ENCODE peak calls at places on chromosomes 6 and 20, in seven cellular contexts. One of them, this sample, is unnamed.

GRCh38 chr6:33690766-33691165 is 20.7 kb downstream of the UQCC2 start:
- DNase-seq in CD4-positive, alpha-beta memory T cell: no peak
- DNase-seq in occipital lobe: no peak
- DNase-seq in COR-L47: no peak
- DNase-seq in left ventricle myocardium superior: no peak
- DNase-seq in mesothelial cell of epicardium: no peak
- DNase-seq in prostate gland: no peak
- DNase-seq in this sample: no peak

GRCh38 chr20:41003143-41003932 is 25.3 kb upstream of the TOP1 start:
- DNase-seq in occipital lobe: no peak
- DNase-seq in mesothelial cell of epicardium: no peak
- DNase-seq in COR-L47: no peak
- DNase-seq in left ventricle myocardium superior: peak; percentile 55
- DNase-seq in CD4-positive, alpha-beta memory T cell: peak; percentile 76
- DNase-seq in prostate gland: peak; percentile 82
- DNase-seq in this sample: no peak

GRCh38 chr20:3248167-3248992 is 9.4 kb upstream of the SLC4A11 start:
- DNase-seq in CD4-positive, alpha-beta memory T cell: no peak
- DNase-seq in mesothelial cell of epicardium: no peak
- DNase-seq in left ventricle myocardium superior: peak; percentile 68
- DNase-seq in prostate gland: no peak
- DNase-seq in occipital lobe: no peak
- DNase-seq in COR-L47: no peak
- DNase-seq in this sample: peak; percentile 16

GRCh38 chr6:162829013-162829742 is 101.4 kb downstream of the PACRG start:
- DNase-seq in COR-L47: no peak
- DNase-seq in occipital lobe: no peak
- DNase-seq in CD4-positive, alpha-beta memory T cell: no peak
- DNase-seq in mesothelial cell of epicardium: no peak
- DNase-seq in left ventricle myocardium superior: no peak
- DNase-seq in prostate gland: no peak
- DNase-seq in this sample: no peak

GRCh38 chr6:159890201-159890600 is 587 bp upstream of the MAS1 start:
- DNase-seq in mesothelial cell of epicardium: no peak
- DNase-seq in prostate gland: no peak
- DNase-seq in COR-L47: no peak
- DNase-seq in occipital lobe: no peak
- DNase-seq in left ventricle myocardium superior: no peak
- DNase-seq in CD4-positive, alpha-beta memory T cell: no peak
- DNase-seq in this sample: no peak

GRCh38 chr20:61682998-61683681 is 382.5 kb downstream of the TAF4 start:
- DNase-seq in COR-L47: no peak
- DNase-seq in prostate gland: peak; percentile 39
- DNase-seq in CD4-positive, alpha-beta memory T cell: no peak
- DNase-seq in left ventricle myocardium superior: no peak
- DNase-seq in occipital lobe: no peak
- DNase-seq in mesothelial cell of epicardium: no peak
- DNase-seq in this sample: no peak

GRCh38 chr20:36825374-36826104 is 50.4 kb upstream of the TLDC2 start:
- DNase-seq in left ventricle myocardium superior: no peak
- DNase-seq in occipital lobe: no peak
- DNase-seq in COR-L47: peak; percentile 97
- DNase-seq in mesothelial cell of epicardium: no peak
- DNase-seq in CD4-positive, alpha-beta memory T cell: no peak
- DNase-seq in prostate gland: no peak
- DNase-seq in this sample: no peak

GRCh38 chr20:774016-774679 is 5.8 kb upstream of the SLC52A3 start:
- DNase-seq in COR-L47: no peak
- DNase-seq in occipital lobe: no peak
- DNase-seq in prostate gland: no peak
- DNase-seq in left ventricle myocardium superior: no peak
- DNase-seq in CD4-positive, alpha-beta memory T cell: no peak
- DNase-seq in mesothelial cell of epicardium: no peak
- DNase-seq in this sample: peak; percentile 42

GRCh38 chr6:134436281-134436815 is 118.4 kb upstream of the SGK1 start:
- DNase-seq in left ventricle myocardium superior: no peak
- DNase-seq in CD4-positive, alpha-beta memory T cell: peak; percentile 14
- DNase-seq in occipital lobe: peak; percentile 69
- DNase-seq in COR-L47: no peak
- DNase-seq in prostate gland: no peak
- DNase-seq in mesothelial cell of epicardium: no peak
- DNase-seq in this sample: no peak

GRCh38 chr6:28673800-28674671 is 148.4 kb downstream of the GPX5 start:
- DNase-seq in COR-L47: peak; percentile 56
- DNase-seq in prostate gland: no peak
- DNase-seq in mesothelial cell of epicardium: peak; percentile 61
- DNase-seq in CD4-positive, alpha-beta memory T cell: no peak
- DNase-seq in left ventricle myocardium superior: no peak
- DNase-seq in occipital lobe: peak; percentile 17
- DNase-seq in this sample: peak; percentile 89

GRCh38 chr20:53875452-53875851 is 194.9 kb downstream of the BCAS1 start:
- DNase-seq in COR-L47: no peak
- DNase-seq in CD4-positive, alpha-beta memory T cell: no peak
- DNase-seq in occipital lobe: no peak
- DNase-seq in prostate gland: no peak
- DNase-seq in mesothelial cell of epicardium: no peak
- DNase-seq in left ventricle myocardium superior: no peak
- DNase-seq in this sample: no peak

GRCh38 chr6:150490586-150490985 is 109.1 kb upstream of the PLEKHG1 start:
- DNase-seq in mesothelial cell of epicardium: no peak
- DNase-seq in occipital lobe: no peak
- DNase-seq in COR-L47: no peak
- DNase-seq in CD4-positive, alpha-beta memory T cell: no peak
- DNase-seq in prostate gland: no peak
- DNase-seq in left ventricle myocardium superior: no peak
- DNase-seq in this sample: no peak

GRCh38 chr20:10761232-10761631 is 87.4 kb upstream of the JAG1 start:
- DNase-seq in occipital lobe: peak; percentile 48
- DNase-seq in CD4-positive, alpha-beta memory T cell: no peak
- DNase-seq in left ventricle myocardium superior: no peak
- DNase-seq in mesothelial cell of epicardium: no peak
- DNase-seq in prostate gland: no peak
- DNase-seq in COR-L47: no peak
- DNase-seq in this sample: no peak